ENCODE peak calls at places on chromosomes 5 and 9, in ten cellular contexts. Z is MM.1S, J is fibroblast of lung, T is upper lobe of left lung, G is psoas muscle, E is brain microvascular endothelial cell, Y is endodermal cell, L is heart left ventricle, H is left ventricle myocardium inferior, I is heart right ventricle. N is an unnamed sample. For H3K36me3, the result is how much of the 10 kb centered on the place peaks cover.

GRCh38 chr9:132768932-132769894 is 98.9 kb downstream of the GTF3C4 start:
- DNase-seq in J (peak), I (peak), E (peak), G (peak), Z (peak), Y (peak), T (peak), H (peak), L (peak), N (peak)

GRCh38 chr5:58459276-58459859 is 518 bp downstream of the PLK2 start:
- DNase-seq in L (peak), G (peak), E (no peak), T (peak), I (peak), Z (peak), H (peak), J (peak), Y (peak), N (no peak)

GRCh38 chr9:82208741-82209450 is 220.3 kb downstream of the SPATA31D1 start:
- DNase-seq in I (no peak), Z (no peak), E (no peak), T (no peak), Y (no peak), G (no peak), L (no peak), H (no peak), J (no peak), N (no peak)

GRCh38 chr5:163244451-163244987 is 192.9 kb upstream of the CCNG1 start:
- DNase-seq in T (no peak), I (no peak), J (no peak), Y (no peak), Z (no peak), H (no peak), G (no peak), E (no peak), L (no peak), N (no peak)

GRCh38 chr9:131869312-131869711 is 129.4 kb upstream of the RAPGEF1 start:
- DNase-seq in H (no peak), J (no peak), T (no peak), G (no peak), L (no peak), Y (peak), Z (no peak), I (no peak), E (no peak), N (no peak)

GRCh38 chr5:43425965-43426364 is 13.8 kb upstream of the CCL28 start:
- DNase-seq in E (peak), J (peak), H (no peak), L (no peak), I (no peak), G (no peak), Z (no peak), T (no peak), Y (no peak), N (no peak)

GRCh38 chr5:143614831-143615230 is 197.1 kb upstream of the HMHB1 start:
- DNase-seq in T (no peak), Y (no peak), E (no peak), L (no peak), H (no peak), I (no peak), G (no peak), J (no peak), Z (no peak), N (no peak)

GRCh38 chr5:1522601-1523479 is 920 bp downstream of the LPCAT1 start:
- DNase-seq in T (peak), Y (peak), J (no peak), L (peak), Z (peak), G (peak), H (no peak), E (no peak), I (no peak), N (no peak)

GRCh38 chr9:130670644-130671043 is 6.2 kb downstream of the PRDM12 start:
- DNase-seq in I (no peak), G (no peak), T (no peak), E (no peak), Z (no peak), H (no peak), L (no peak), Y (no peak), J (no peak), N (no peak)

GRCh38 chr5:53037141-53037859 is 48.1 kb downstream of the ITGA2 start:
- DNase-seq in T (no peak), Y (no peak), G (no peak), I (no peak), E (no peak), H (no peak), Z (no peak), L (no peak), J (peak), N (no peak)

GRCh38 chr9:86405926-86406325 is 51.7 kb upstream of the TUT7 start:
- DNase-seq in L (no peak), E (peak), Z (no peak), J (peak), H (no peak), G (no peak), Y (peak), T (no peak), I (no peak), N (no peak)

GRCh38 chr5:76252437-76252836 is 150.6 kb upstream of the IQGAP2 start:
- DNase-seq in Y (no peak), L (no peak), T (no peak), I (no peak), H (no peak), Z (no peak), E (no peak), J (no peak), G (no peak), N (no peak)

GRCh38 chr5:15056988-15057592 is 185.5 kb upstream of the ANKH start:
- DNase-seq in J (no peak), G (no peak), E (no peak), T (no peak), Z (no peak), L (no peak), Y (no peak), H (no peak), I (no peak), N (no peak)

GRCh38 chr9:74494490-74494889 is 2.6 kb upstream of the RORB start:
- DNase-seq in Y (no peak), T (no peak), G (no peak), L (no peak), Z (no peak), H (no peak), J (no peak), I (no peak), E (no peak), N (no peak)

GRCh38 chr9:13790055-13790454 is 510.6 kb upstream of the MPDZ start:
- DNase-seq in Y (no peak), Z (no peak), T (no peak), L (no peak), J (no peak), E (no peak), H (no peak), G (no peak), I (no peak), N (no peak)

GRCh38 chr5:38553001-38553521 is 3.4 kb downstream of the LIFR start:
- DNase-seq in Y (no peak), J (no peak), T (no peak), L (no peak), E (no peak), G (no peak), H (no peak), I (no peak), Z (no peak), N (no peak)

GRCh38 chr9:129102791-129103594 is 7.6 kb downstream of the CRAT start:
- DNase-seq in I (no peak), H (peak), E (peak), L (peak), Z (peak), G (peak), J (peak), Y (peak), T (no peak), N (peak)

GRCh38 chr9:135488527-135488926 is 8.9 kb downstream of the PPP1R26 start:
- DNase-seq in Z (no peak), G (no peak), L (no peak), E (no peak), Y (no peak), J (no peak), T (no peak), H (no peak), I (no peak), N (peak)

GRCh38 chr5:154878642-154879335 is 20.4 kb downstream of the CNOT8 start:
- DNase-seq in I (no peak), H (no peak), E (no peak), J (peak), G (no peak), L (no peak), Z (no peak), T (no peak), Y (peak), N (no peak)

GRCh38 chr5:142110046-142110531 is 1.5 kb downstream of the NDFIP1 start:
- DNase-seq in L (peak), E (no peak), T (no peak), G (no peak), H (no peak), I (no peak), Y (no peak), Z (no peak), J (peak), N (peak)

GRCh38 chr5:149962040-149962439 is 1.5 kb downstream of the SLC26A2 start:
- DNase-seq in T (no peak), J (peak), L (no peak), Y (peak), E (peak), H (no peak), G (no peak), Z (peak), I (no peak), N (no peak)

GRCh38 chr9:88041447-88041846 is 67.1 kb upstream of the CDK20 start:
- DNase-seq in L (no peak), I (no peak), T (no peak), Z (no peak), Y (peak), H (no peak), J (peak), G (no peak), E (no peak), N (no peak)

GRCh38 chr5:68446487-68446894 is 230.9 kb downstream of the PIK3R1 start:
- DNase-seq in E (no peak), G (no peak), Z (no peak), Y (no peak), H (no peak), L (no peak), T (no peak), I (no peak), J (no peak), N (no peak)

GRCh38 chr5:83368835-83369234 is 102.7 kb upstream of the VCAN start:
- DNase-seq in Z (no peak), L (no peak), J (no peak), T (no peak), I (no peak), E (no peak), H (no peak), Y (no peak), G (no peak), N (no peak)
- H3K27ac ChIP-seq in Z (no peak), L (no peak), J (no peak), T (peak), I (peak), E (no peak), H (no peak), Y (no peak), G (no peak), N (no peak)

DNA sequence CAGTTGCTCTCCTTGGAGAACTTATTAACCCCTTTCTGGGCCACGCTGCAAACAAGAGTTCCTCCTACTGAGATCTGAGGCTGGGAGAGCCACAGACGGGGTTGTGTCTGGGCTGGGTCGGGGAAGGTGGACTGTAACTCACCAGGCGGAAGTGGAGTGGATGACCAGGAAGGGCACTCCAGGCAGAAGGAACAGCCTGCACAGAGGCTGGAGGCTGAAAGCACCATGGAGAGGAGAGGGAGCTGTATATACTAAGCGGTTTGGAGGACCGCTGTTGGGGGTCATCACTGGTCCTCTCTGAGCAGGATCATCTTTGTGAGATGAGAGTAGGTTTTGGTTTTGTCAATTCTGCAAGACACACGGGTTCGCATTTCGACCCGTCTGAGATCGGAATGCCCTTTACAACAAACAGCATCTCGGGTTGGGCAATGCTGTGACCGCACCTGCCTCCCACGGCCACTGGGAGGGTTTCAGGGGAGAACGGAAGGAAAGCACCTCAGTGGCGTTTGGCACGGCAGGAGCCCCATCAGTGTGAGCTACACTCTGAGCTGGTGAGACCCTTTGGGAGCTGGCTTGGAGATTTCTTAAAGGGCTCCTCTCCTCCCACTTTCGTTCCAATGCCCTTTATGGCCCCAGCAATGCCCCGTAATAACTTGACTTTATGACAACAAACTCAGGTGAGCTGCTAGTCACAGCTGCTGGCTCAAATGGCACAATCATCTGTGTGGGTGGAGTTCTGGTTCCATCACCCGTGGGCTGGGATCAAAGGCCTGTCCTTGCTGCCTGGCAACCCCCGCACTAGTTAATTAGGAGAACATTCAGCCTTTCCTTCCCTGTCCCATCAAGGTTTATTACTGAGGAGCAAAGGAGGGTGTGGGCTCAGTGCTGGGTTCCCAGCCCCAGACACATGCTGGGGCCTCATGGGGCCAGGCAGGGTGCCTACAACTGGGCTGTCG is 18.7 kb upstream of the NEURL1B start:
- DNase-seq in T (no peak), H (no peak), E (no peak), G (no peak), L (peak), Z (no peak), Y (peak), I (no peak), J (no peak), N (no peak)
- TF ChIP-seq CTCF in T (no peak), H (no peak), E (peak), G (no peak), L (no peak), Z (no peak), Y (peak), I (no peak), J (no peak), N (no peak)

GRCh38 chr5:57366744-57367143 is 115.9 kb downstream of the ACTBL2 start:
- DNase-seq in Z (no peak), L (no peak), E (peak), Y (no peak), J (no peak), H (no peak), T (no peak), G (no peak), I (no peak), N (no peak)

GRCh38 chr5:57370376-57370775 is 112.2 kb downstream of the ACTBL2 start:
- DNase-seq in G (no peak), L (no peak), J (no peak), Z (no peak), I (no peak), T (no peak), Y (no peak), E (no peak), H (no peak), N (no peak)

GRCh38 chr5:57368010-57368409 is 114.6 kb downstream of the ACTBL2 start:
- DNase-seq in E (no peak), H (no peak), G (no peak), T (no peak), J (no peak), Y (no peak), L (no peak), Z (no peak), I (no peak), N (no peak)
- H3K36me3 ChIP-seq in E (under half), H (under half), G (under half), T (under half), J (under half), Y (under half), L (under half), Z (under half), I (under half), N (under half)

GRCh38 chr5:78541058-78541624 is 107.4 kb downstream of the LHFPL2 start:
- DNase-seq in J (no peak), Z (no peak), E (no peak), I (no peak), Y (peak), H (no peak), G (no peak), L (no peak), T (no peak), N (no peak)
- H3K27ac ChIP-seq in J (no peak), Z (no peak), E (no peak), I (no peak), Y (peak), H (peak), G (no peak), L (peak), T (no peak), N (no peak)

GRCh38 chr9:93036887-93037475 is 21.5 kb upstream of the SUSD3 start:
- DNase-seq in I (no peak), L (no peak), E (no peak), T (no peak), Y (no peak), J (no peak), Z (no peak), H (no peak), G (no peak), N (no peak)
- TF ChIP-seq CTCF in I (no peak), L (no peak), E (peak), T (no peak), Y (peak), J (no peak), Z (no peak), H (no peak), G (no peak), N (no peak)

GRCh38 chr9:113501821-113502220 is 38.3 kb downstream of the RGS3 start:
- DNase-seq in T (no peak), L (no peak), I (no peak), J (no peak), E (no peak), Y (no peak), G (no peak), Z (no peak), H (no peak), N (no peak)

GRCh38 chr9:113504725-113505590 is 41.4 kb downstream of the RGS3 start:
- DNase-seq in T (no peak), Z (no peak), Y (no peak), L (no peak), I (no peak), E (no peak), H (no peak), J (peak), G (no peak), N (peak)

GRCh38 chr9:113502427-113503008 is 39.0 kb downstream of the RGS3 start:
- DNase-seq in G (no peak), I (no peak), J (no peak), Y (no peak), H (no peak), L (no peak), E (no peak), T (no peak), Z (no peak), N (no peak)

GRCh38 chr9:113503131-113503541 is 39.6 kb downstream of the RGS3 start:
- DNase-seq in Z (no peak), J (no peak), Y (no peak), G (no peak), E (no peak), T (no peak), I (no peak), L (no peak), H (no peak), N (no peak)

DNA sequence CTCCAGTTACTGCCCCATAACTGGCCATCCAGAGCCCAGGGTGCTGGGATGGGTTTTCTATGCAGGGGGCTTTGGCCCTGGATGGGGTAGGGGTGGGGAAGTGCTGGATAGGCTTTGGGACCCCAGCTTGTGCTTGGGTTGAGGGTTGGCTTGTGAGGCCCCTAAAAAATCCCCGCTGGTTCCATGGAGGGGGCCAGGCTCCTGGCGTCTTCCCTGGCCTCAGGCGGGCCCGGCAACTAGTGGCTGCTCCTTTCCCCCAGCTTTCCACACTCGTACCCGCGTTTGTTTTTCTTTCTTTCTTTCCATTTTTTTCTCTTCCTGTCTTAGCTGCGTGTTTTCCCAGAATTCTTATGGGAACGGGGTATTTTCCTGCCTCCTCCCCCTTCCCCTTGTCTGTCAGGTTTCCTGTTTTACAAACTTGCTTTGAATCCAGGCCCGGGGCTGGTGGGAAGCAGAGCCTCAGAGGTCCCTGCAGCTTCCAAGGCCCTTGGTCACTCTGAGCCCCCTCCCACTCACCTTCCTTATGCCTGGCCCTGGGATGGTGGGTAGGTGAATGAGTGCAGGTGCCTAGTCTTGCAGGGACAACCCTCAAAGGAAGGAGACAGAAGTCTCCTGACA is 40.2 kb downstream of the RGS3 start:
- DNase-seq in J (no peak), L (no peak), E (no peak), H (no peak), T (no peak), Z (no peak), I (no peak), G (no peak), Y (no peak), N (no peak)
- H3K36me3 ChIP-seq in J (under half), L (under half), E (under half), H (under half), T (under half), Z (under half), I (under half), G (under half), Y (under half), N (under half)

DNA sequence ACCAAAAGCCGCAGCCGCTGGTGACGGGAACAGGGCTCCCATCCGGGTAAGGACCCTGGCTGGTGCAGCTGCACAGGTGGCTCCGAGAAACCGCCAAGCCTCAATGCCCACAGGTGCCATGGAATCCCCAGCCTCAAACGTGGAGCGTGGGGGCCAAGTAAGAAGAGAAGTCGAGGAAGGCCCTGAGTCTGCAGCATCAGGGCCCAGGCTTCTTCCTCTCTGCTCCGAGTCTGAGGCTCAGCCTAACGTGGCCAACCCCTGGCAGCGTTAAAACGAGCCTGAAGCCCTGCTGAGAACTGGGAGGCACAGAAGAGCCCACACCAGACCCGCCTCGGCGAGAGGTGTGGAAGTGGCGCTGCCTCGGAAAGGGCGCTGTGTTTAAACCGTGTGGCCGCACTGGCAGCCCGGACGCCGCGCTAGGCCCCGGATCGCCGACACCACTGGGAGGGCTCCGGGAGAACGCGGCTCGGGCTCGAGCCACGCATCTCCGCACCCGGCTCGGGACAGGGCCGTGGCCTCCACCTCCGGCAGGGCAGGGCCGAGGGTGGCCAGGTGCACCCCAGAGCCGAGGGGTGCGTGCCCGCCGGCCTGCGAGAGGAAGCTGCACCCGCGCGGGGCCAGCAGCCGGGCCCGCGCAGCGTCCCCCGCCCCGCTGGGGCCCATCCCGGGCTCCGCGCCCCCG is 730 bp downstream of the ZMYND19 start:
- DNase-seq in H (no peak), L (peak), Y (peak), J (no peak), Z (peak), E (no peak), T (peak), I (no peak), G (no peak), N (peak)
- H3K27ac ChIP-seq in H (no peak), L (no peak), Y (no peak), J (peak), Z (peak), E (no peak), T (no peak), I (no peak), G (no peak), N (no peak)

DNA sequence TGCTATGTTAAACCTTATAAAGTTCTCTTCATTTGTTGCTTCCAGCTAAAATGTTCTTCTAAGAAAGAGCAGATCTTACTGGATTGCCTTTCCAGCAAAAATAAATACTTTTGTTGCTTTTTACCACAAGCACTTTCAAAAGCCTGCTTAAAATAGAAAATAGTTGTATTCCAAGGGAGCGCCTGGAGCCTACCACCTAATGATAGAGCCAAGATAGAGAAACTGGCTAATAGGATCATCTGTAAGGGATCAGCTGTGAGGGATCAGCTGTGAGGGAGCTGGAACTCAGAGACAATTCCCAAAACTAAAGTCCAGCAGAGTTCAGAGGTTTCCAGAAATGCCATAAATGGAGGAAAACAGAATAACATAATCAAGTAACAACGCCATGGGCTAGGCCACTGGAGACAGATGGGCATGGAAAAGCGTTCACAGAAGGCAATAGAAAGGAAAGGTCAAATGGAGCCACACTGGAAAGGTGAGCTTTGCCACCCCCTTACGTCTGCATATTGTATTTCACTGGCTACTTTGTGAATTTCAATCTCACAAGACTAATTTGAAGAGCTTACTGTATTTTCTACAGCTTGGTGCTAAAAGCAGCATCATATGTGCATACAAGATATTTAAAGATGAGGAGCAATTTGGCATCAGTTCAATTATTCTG is 140.6 kb upstream of the TLE4 start:
- DNase-seq in G (no peak), I (no peak), L (no peak), E (no peak), Z (no peak), J (no peak), T (no peak), H (no peak), Y (no peak), N (no peak)
- TF ChIP-seq CTCF in G (no peak), I (no peak), L (no peak), E (no peak), Z (no peak), J (no peak), T (no peak), H (no peak), Y (peak), N (no peak)